ENCODE peak calls at places on chromosomes 13 and 19, in five cellular contexts. L is adrenal gland, G is left ventricle myocardium inferior, B is vagina, W is A673. Z is an unnamed sample. For H3K4me1, the result is how much of the 10 kb centered on the place peaks cover.

GRCh38 chr19:18461471-18461870 is 23.5 kb upstream of the ISYNA1 start:
- DNase-seq in L (no peak), G (no peak), B (no peak), W (no peak), Z (no peak)

GRCh38 chr19:42081584-42082258 is 5.8 kb downstream of the ZNF574 start:
- DNase-seq in L (no peak), G (no peak), B (no peak), W (peak), Z (no peak)

GRCh38 chr13:89269737-89270136 is 1598.6 kb downstream of the SLITRK5 start:
- DNase-seq in L (no peak), G (no peak), B (no peak), W (no peak), Z (no peak)

GRCh38 chr13:98677398-98677797 is 75.1 kb downstream of the SLC15A1 start:
- DNase-seq in L (no peak), G (no peak), B (no peak), W (peak), Z (no peak)

GRCh38 chr13:99258210-99258860 is at the start of gene GPR18:
- DNase-seq in L (no peak), G (no peak), B (no peak), W (peak), Z (no peak)

GRCh38 chr19:43432866-43433673 is 18.4 kb downstream of the TEX101 start:
- DNase-seq in L (peak), G (peak), B (no peak), W (peak), Z (peak)

GRCh38 chr13:100602472-100603142 is 14.0 kb upstream of the GGACT start:
- DNase-seq in L (no peak), G (no peak), B (no peak), W (no peak), Z (no peak)

GRCh38 chr13:51532736-51533197 is 51.5 kb upstream of the WDFY2 start:
- DNase-seq in L (no peak), G (no peak), B (no peak), W (no peak), Z (no peak)

GRCh38 chr13:32199168-32199567 is 116.0 kb downstream of the ZAR1L start:
- DNase-seq in L (no peak), G (no peak), B (no peak), W (no peak), Z (no peak)

GRCh38 chr13:98810746-98811145 is 58.3 kb upstream of the SLC15A1 start:
- DNase-seq in L (no peak), G (no peak), B (no peak), W (no peak), Z (no peak)

GRCh38 chr19:42271045-42271419 is 2.0 kb downstream of the CIC start:
- DNase-seq in L (peak), G (no peak), B (no peak), W (no peak), Z (no peak)

GRCh38 chr19:3665681-3666544 is 34.4 kb downstream of the PIP5K1C start:
- DNase-seq in L (peak), G (peak), B (no peak), W (peak), Z (peak)

DNA sequence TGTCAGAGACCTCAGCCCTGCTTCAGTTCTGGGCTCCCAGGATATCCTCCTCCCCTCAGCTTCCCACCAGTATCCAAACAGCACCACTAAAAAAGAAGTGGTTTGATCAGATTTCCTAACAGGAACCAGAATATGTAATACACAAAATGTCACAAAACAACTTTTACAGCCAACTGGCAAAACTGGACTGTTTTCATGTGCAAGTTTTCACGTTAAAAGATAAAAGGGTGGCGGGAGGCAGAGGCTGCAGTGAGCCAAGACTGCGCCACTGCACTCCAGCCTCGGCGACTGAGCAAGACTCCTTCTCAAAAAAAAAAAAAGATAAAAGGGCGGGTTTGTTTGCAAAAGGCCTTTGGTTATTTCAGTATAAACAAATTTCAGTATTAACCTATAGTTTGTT is 13.1 kb downstream of the PCID2 start:
- DNase-seq in L (no peak), G (no peak), B (no peak), W (no peak), Z (no peak)
- H3K4me3 ChIP-seq in L (no peak), G (no peak), B (no peak), W (no peak), Z (no peak)

GRCh38 chr13:42990991-42991891 is 800 bp downstream of the EPSTI1 start:
- DNase-seq in L (no peak), G (no peak), B (peak), W (no peak), Z (no peak)
- H3K27ac ChIP-seq in L (peak), G (peak), B (peak), W (no peak), Z (peak)

GRCh38 chr13:83085186-83085900 is 796.9 kb downstream of the SLITRK1 start:
- DNase-seq in L (no peak), G (no peak), B (no peak), W (peak), Z (no peak)

GRCh38 chr13:83088858-83089257 is 793.4 kb downstream of the SLITRK1 start:
- DNase-seq in L (no peak), G (no peak), B (no peak), W (no peak), Z (no peak)

GRCh38 chr13:83086948-83087347 is 795.3 kb downstream of the SLITRK1 start:
- DNase-seq in L (no peak), G (no peak), B (no peak), W (no peak), Z (no peak)
- H3K4me1 ChIP-seq in L (under half), G (under half), B (under half), W (under half), Z (under half)

DNA sequence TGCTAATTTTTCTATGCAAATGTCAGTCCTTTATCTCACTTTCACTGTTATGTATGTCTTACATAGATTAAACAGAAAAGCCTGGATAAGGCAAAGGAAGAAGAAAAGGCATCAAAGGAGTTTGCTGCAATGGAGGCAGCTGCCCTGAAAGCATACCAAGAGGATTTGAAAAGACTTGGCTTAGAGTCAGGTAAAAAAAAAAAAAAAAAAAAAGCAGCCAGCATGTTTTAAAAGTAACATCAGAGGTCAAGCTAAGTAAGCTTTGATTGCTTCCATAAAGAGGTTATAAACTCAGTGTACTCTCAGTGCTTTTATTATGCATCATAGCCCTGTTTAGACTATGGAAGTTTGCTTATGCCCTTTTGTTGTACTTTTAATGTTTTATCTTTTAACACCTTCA is 3.8 kb downstream of the WBP4 start:
- DNase-seq in L (no peak), G (no peak), B (no peak), W (no peak), Z (no peak)
- H3K4me3 ChIP-seq in L (no peak), G (peak), B (no peak), W (no peak), Z (no peak)

GRCh38 chr19:55644842-55645511 is 1.5 kb downstream of the ZNF581 start:
- DNase-seq in L (no peak), G (no peak), B (no peak), W (no peak), Z (no peak)
- H3K27ac ChIP-seq in L (no peak), G (no peak), B (no peak), W (no peak), Z (no peak)

DNA sequence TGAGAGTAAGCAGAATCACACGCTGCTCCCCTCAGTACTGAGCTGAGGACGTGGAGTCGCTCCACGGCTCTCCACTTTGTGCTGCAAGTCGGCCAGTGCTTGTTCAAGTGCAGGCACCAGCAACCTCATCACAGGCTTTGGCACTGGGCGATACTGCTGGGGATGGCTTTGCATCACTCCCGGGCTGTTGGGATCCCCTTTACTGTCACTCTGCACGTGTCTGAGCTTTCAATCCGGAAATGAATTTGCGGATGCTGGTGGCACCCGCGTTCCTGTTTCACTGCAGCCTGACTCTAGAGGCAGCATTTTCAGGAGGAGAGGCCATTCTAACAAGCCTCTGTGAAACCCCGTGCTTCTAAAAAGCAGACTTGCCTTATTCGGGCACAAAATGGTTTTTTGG is 19.1 kb downstream of the SMARCA4 start:
- DNase-seq in L (no peak), G (no peak), B (no peak), W (peak), Z (no peak)
- H3K4me1 ChIP-seq in L (under half), G (under half), B (under half), W (under half), Z (under half)

GRCh38 chr19:2270157-2270571 is 11.8 kb downstream of the PEAK3 start:
- DNase-seq in L (peak), G (peak), B (no peak), W (no peak), Z (peak)

GRCh38 chr19:2269244-2270156 is 12.5 kb downstream of the PEAK3 start:
- DNase-seq in L (peak), G (peak), B (peak), W (peak), Z (peak)

GRCh38 chr19:2268861-2269243 is 12.6 kb upstream of the JSRP1 start:
- DNase-seq in L (no peak), G (no peak), B (no peak), W (no peak), Z (no peak)

GRCh38 chr19:2266183-2266993 is 10.2 kb upstream of the JSRP1 start:
- DNase-seq in L (peak), G (peak), B (no peak), W (no peak), Z (no peak)

GRCh38 chr19:2268480-2268830 is 12.2 kb upstream of the JSRP1 start:
- DNase-seq in L (no peak), G (no peak), B (no peak), W (no peak), Z (no peak)
- H3K4me3 ChIP-seq in L (no peak), G (peak), B (no peak), W (peak), Z (peak)

Z was measured in effector memory CD4-positive, alpha-beta T cell.